ENCODE peak calls at places on chromosomes 1 and 21, in nine cellular contexts. N is EL; F is heart right ventricle; T is naive thymus-derived CD4-positive, alpha-beta T cell; B is uterus; U is ureter; J is HuH-7; V is foreskin melanocyte; G is activated CD4-positive, alpha-beta T cell treated with anti-CD3 and anti-CD28 coated beads, Interleukin-2, amount 50 U/mL, for 1 hour. I is an unnamed sample.

GRCh38 chr21:28509031-28509430 is 483.6 kb downstream of the LTN1 start:
- DNase-seq in N (no peak), G (no peak), F (no peak), J (no peak), U (no peak), B (no peak), V (no peak), T (no peak), I (no peak)

GRCh38 chr21:37225440-37225839 is 41.7 kb downstream of the VPS26C start:
- DNase-seq in G (peak; percentile 28), B (no peak), U (no peak), F (no peak), V (no peak), T (peak; percentile 53), J (no peak), N (no peak), I (peak; percentile 91)

GRCh38 chr1:101309334-101310221 is 72.8 kb downstream of the S1PR1 start:
- DNase-seq in B (peak; percentile 26), N (peak; percentile 55), T (peak; percentile 91), V (peak; percentile 28), J (peak; percentile 51), G (peak; percentile 74), F (peak; percentile 38), U (peak; percentile 63), I (no peak)

GRCh38 chr1:84780000-84780716 is 89.9 kb upstream of the SSX2IP start:
- DNase-seq in J (no peak), U (no peak), N (peak; percentile 49), T (no peak), V (peak; percentile 73), F (no peak), B (no peak), G (no peak), I (peak; percentile 7)

GRCh38 chr1:111476761-111477309 is 3.1 kb downstream of the C1orf162 start:
- DNase-seq in T (peak; percentile 68), N (no peak), G (peak; percentile 24), J (no peak), U (no peak), V (no peak), B (no peak), F (no peak), I (peak; percentile 43)

GRCh38 chr1:225519166-225519863 is 91.5 kb upstream of the LBR start:
- DNase-seq in N (peak; percentile 1), F (peak; percentile 27), T (no peak), U (no peak), B (no peak), J (no peak), V (no peak), G (no peak), I (no peak)

GRCh38 chr1:160028426-160028825 is 3.4 kb downstream of the PIGM start:
- DNase-seq in N (no peak), V (no peak), T (no peak), F (no peak), G (no peak), B (no peak), U (no peak), J (no peak), I (no peak)

GRCh38 chr1:11858613-11858967 is at the start of gene NPPB:
- DNase-seq in U (no peak), G (no peak), J (no peak), N (no peak), F (no peak), T (no peak), B (no peak), V (no peak), I (no peak)

GRCh38 chr1:171742577-171742922 is 685 bp upstream of the VAMP4 start:
- DNase-seq in U (peak; percentile 60), J (peak; percentile 12), F (peak; percentile 31), G (peak; percentile 7), T (no peak), N (peak; percentile 56), B (peak; percentile 46), V (no peak), I (no peak)

GRCh38 chr1:25829046-25829445 is 9.3 kb downstream of the MTFR1L start:
- DNase-seq in U (no peak), T (no peak), B (no peak), F (no peak), V (no peak), J (no peak), N (no peak), G (no peak), I (no peak)

GRCh38 chr1:201693019-201693372 is 136.0 kb upstream of the IPO9 start:
- DNase-seq in J (no peak), N (no peak), V (no peak), G (no peak), U (no peak), B (no peak), F (no peak), T (no peak), I (no peak)

GRCh38 chr1:14553711-14554110 is 44.8 kb upstream of the KAZN start:
- DNase-seq in B (no peak), U (no peak), N (no peak), V (no peak), J (no peak), G (no peak), T (no peak), F (no peak), I (no peak)

GRCh38 chr1:39508857-39509305 is 17.4 kb downstream of the BMP8A start:
- DNase-seq in U (no peak), N (peak; percentile 46), V (no peak), F (no peak), J (peak; percentile 34), B (no peak), G (no peak), T (no peak), I (no peak)

GRCh38 chr1:151936653-151937052 is 27.3 kb upstream of the THEM4 start:
- DNase-seq in U (no peak), B (no peak), N (no peak), F (no peak), V (no peak), G (no peak), J (peak; percentile 43), T (no peak), I (no peak)

GRCh38 chr1:77832889-77833288 is 53.4 kb downstream of the MIGA1 start:
- DNase-seq in V (peak; percentile 93), U (no peak), B (no peak), F (no peak), G (no peak), N (peak; percentile 96), T (no peak), J (no peak), I (no peak)

GRCh38 chr21:44950351-44950750 is 10.5 kb downstream of the SLX9 start:
- DNase-seq in V (no peak), F (no peak), J (no peak), G (no peak), T (no peak), N (no peak), B (no peak), U (no peak), I (no peak)

GRCh38 chr1:6275826-6276764 is 15.2 kb upstream of the GPR153 start:
- DNase-seq in G (no peak), T (no peak), V (peak; percentile 79), J (no peak), B (peak; percentile 84), N (peak; percentile 51), U (peak; percentile 66), F (peak; percentile 67), I (no peak)

GRCh38 chr1:110007045-110007444 is 22.5 kb downstream of the AHCYL1 start:
- DNase-seq in J (no peak), G (no peak), T (no peak), U (no peak), F (no peak), N (no peak), V (no peak), B (no peak), I (no peak)

GRCh38 chr1:162550925-162551324 is 10.6 kb upstream of the UAP1 start:
- DNase-seq in N (no peak), G (no peak), V (no peak), J (no peak), F (no peak), B (no peak), T (no peak), U (no peak), I (no peak)

GRCh38 chr1:245684111-245684510 is 529.3 kb downstream of the KIF26B start:
- DNase-seq in F (no peak), J (no peak), G (no peak), N (no peak), T (no peak), U (no peak), B (no peak), V (no peak), I (no peak)

GRCh38 chr1:187010571-187011309 is 182.0 kb downstream of the PLA2G4A start:
- DNase-seq in J (no peak), F (no peak), T (no peak), B (no peak), U (no peak), N (no peak), G (no peak), V (no peak), I (no peak)

GRCh38 chr1:237179511-237179910 is 137.5 kb downstream of the RYR2 start:
- DNase-seq in G (no peak), N (no peak), B (no peak), T (no peak), V (no peak), F (no peak), J (no peak), U (no peak), I (no peak)

GRCh38 chr1:1623181-1623630 is 7.9 kb downstream of the MIB2 start:
- DNase-seq in U (no peak), G (no peak), F (no peak), T (no peak), V (no peak), N (no peak), B (no peak), J (no peak), I (no peak)

GRCh38 chr1:1089731-1090423 is 15.8 kb upstream of the RNF223 start:
- DNase-seq in U (no peak), N (no peak), B (no peak), G (no peak), T (no peak), V (no peak), J (no peak), F (no peak), I (no peak)

GRCh38 chr21:25929859-25930520 is 195.2 kb downstream of the GABPA start:
- DNase-seq in T (no peak), V (no peak), F (no peak), G (no peak), U (no peak), N (no peak), J (no peak), B (no peak), I (no peak)

GRCh38 chr1:23444104-23444533 is 19.6 kb upstream of the TCEA3 start:
- DNase-seq in T (no peak), V (no peak), G (no peak), N (no peak), B (peak; percentile 84), F (no peak), J (no peak), U (peak; percentile 67), I (peak; percentile 12)

GRCh38 chr1:119556423-119556822 is 49.4 kb downstream of the HSD3B1 start:
- DNase-seq in V (no peak), J (no peak), F (no peak), B (no peak), N (no peak), U (no peak), T (no peak), G (no peak), I (no peak)

GRCh38 chr1:203625623-203626189 is 926 bp upstream of the ATP2B4 start:
- DNase-seq in U (peak; percentile 81), V (peak; percentile 69), N (no peak), J (peak; percentile 37), G (peak; percentile 52), T (peak; percentile 85), B (no peak), F (no peak), I (peak; percentile 63)

GRCh38 chr1:197801111-197801482 is 25.8 kb upstream of the DENND1B start:
- DNase-seq in N (no peak), V (no peak), B (no peak), G (no peak), T (no peak), J (no peak), U (no peak), F (no peak), I (no peak)

I was measured in GF-D8.